ENCODE peak calls at places on chromosomes 7 and 10, in four cellular contexts. F is neuronal stem cell, I is H1, M is H9. S is an unnamed sample.

GRCh38 chr7:77386165-77386824 is 29.9 kb downstream of the GSAP start:
- DNase-seq in F (no peak), M (no peak), I (no peak), S (no peak)

GRCh38 chr10:59536151-59536550 is 173.5 kb downstream of the SLC16A9 start:
- DNase-seq in M (no peak), I (no peak), F (no peak), S (no peak)

GRCh38 chr7:151850484-151851159 is 26.3 kb downstream of the PRKAG2 start:
- DNase-seq in M (no peak), I (no peak), F (no peak), S (no peak)

GRCh38 chr7:50826371-50827172 is 43.9 kb upstream of the GRB10 start:
- DNase-seq in I (no peak), M (no peak), F (no peak), S (peak)

GRCh38 chr7:99248391-99249067 is 24.1 kb upstream of the MYH16 start:
- DNase-seq in I (no peak), M (no peak), F (no peak), S (peak)

GRCh38 chr7:63073736-63074135 is 924.9 kb upstream of the ZNF722 start:
- DNase-seq in M (no peak), F (no peak), I (no peak), S (no peak)

GRCh38 chr10:116101616-116102015 is 171.4 kb downstream of the GFRA1 start:
- DNase-seq in M (no peak), I (no peak), F (no peak), S (no peak)

GRCh38 chr10:79492839-79493238 is 19.5 kb upstream of the EIF5AL1 start:
- DNase-seq in I (peak), F (no peak), M (no peak), S (no peak)

GRCh38 chr10:110872984-110873569 is 1.3 kb downstream of the PDCD4 start:
- DNase-seq in F (no peak), I (no peak), M (no peak), S (no peak)

GRCh38 chr10:110872145-110872983 is 636 bp downstream of the PDCD4 start:
- DNase-seq in F (peak), M (peak), I (peak), S (peak)

GRCh38 chr10:110868981-110869380 is 2.7 kb upstream of the PDCD4 start:
- DNase-seq in M (no peak), I (no peak), F (no peak), S (no peak)

GRCh38 chr10:110870823-110871235 is 899 bp upstream of the PDCD4 start:
- DNase-seq in M (no peak), I (no peak), F (no peak), S (peak)

GRCh38 chr10:110871236-110872084 is at the start of gene PDCD4:
- DNase-seq in I (peak), M (peak), F (peak), S (peak)
- H2AK5ac ChIP-seq in I (peak), M (no peak), F (peak), S (peak)

GRCh38 chr10:14010083-14010551 is 320.6 kb downstream of the FRMD4A start:
- DNase-seq in I (no peak), F (no peak), M (no peak), S (peak)
- H2AK5ac ChIP-seq in I (no peak), F (no peak), M (no peak), S (no peak)

GRCh38 chr10:88386878-88387773 is 196.0 kb downstream of the RNLS start:
- DNase-seq in I (no peak), M (peak), F (peak), S (peak)

GRCh38 chr10:88386204-88386877 is 196.8 kb downstream of the RNLS start:
- DNase-seq in M (no peak), I (no peak), F (no peak), S (peak)

GRCh38 chr10:88389456-88389855 is 193.7 kb downstream of the RNLS start:
- DNase-seq in I (no peak), M (no peak), F (no peak), S (peak)

GRCh38 chr10:88392222-88392621 is 190.9 kb downstream of the RNLS start:
- DNase-seq in M (no peak), I (no peak), F (no peak), S (no peak)

DNA sequence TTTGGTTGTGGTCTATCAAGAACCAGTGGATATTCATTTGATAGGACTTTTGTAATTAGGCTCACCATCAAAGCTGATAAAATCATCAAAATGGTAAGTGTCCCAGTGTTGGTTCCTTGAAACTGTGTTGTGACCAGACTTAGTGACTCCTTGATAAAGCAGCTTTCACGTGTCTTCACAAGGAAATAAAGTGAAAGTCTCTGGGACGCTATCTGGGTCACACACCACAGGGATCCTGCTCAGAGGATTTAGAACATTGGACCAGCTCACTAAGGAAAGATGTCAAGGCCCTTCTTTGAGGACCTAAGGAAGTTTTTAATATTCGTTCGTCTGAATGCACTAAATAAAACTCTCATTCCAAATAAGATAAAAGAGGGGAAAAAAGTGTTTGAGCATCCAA is 193.1 kb downstream of the RNLS start:
- DNase-seq in M (no peak), F (no peak), I (no peak), S (peak)
- H2AK5ac ChIP-seq in M (no peak), F (no peak), I (no peak), S (no peak)

DNA sequence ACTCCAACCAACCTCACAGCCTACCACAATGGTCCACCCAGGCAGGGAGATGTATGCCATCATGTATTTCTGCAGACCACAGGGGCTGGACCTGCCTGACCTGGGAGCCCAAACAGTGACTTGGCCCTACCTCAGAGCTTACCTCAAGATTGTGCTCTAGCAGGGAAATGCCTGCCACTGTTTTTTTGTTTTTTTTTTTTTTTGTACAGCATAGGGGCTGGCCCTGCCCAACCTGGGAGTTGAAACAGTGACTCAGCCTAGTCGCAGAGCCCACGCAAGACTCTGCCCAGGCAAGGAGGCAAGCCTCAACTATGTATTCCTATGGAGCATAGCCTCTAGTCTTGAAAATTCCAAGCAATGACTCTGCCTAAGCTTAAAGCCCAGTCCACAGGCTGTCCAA is 39.3 kb upstream of the CDK6 start:
- DNase-seq in F (no peak), M (no peak), I (no peak), S (no peak)
- H2AK5ac ChIP-seq in F (no peak), M (no peak), I (no peak), S (no peak)

GRCh38 chr7:123398931-123399330 is 135.5 kb downstream of the IQUB start:
- DNase-seq in F (no peak), I (no peak), M (no peak), S (no peak)

GRCh38 chr7:123397746-123398145 is 136.6 kb downstream of the IQUB start:
- DNase-seq in I (no peak), M (no peak), F (no peak), S (no peak)

GRCh38 chr7:123401295-123401694 is 133.1 kb downstream of the IQUB start:
- DNase-seq in M (peak), I (no peak), F (no peak), S (peak)
- H2AK5ac ChIP-seq in M (no peak), I (no peak), F (no peak), S (no peak)

GRCh38 chr7:24834150-24834798 is 77.0 kb upstream of the GSDME start:
- DNase-seq in I (no peak), F (no peak), M (no peak), S (no peak)
- H2AK5ac ChIP-seq in I (no peak), F (peak), M (no peak), S (no peak)

GRCh38 chr7:32583791-32584190 is 88.5 kb downstream of the AVL9 start:
- DNase-seq in M (no peak), I (no peak), F (no peak), S (peak)
- H2AK5ac ChIP-seq in M (no peak), I (no peak), F (no peak), S (no peak)

S was measured in mesendoderm.